ENCODE peak calls at places on chromosomes 5 and 9, in seven cellular contexts. L, Y, M, F, W, T and P are unnamed samples.

GRCh38 chr9:137227057-137227852 is at the start of gene RNF224:
- DNase-seq in F (peak; percentile 90), W (peak; percentile 88), Y (peak; percentile 27), M (peak; percentile 87), T (peak; percentile 71), L (peak; percentile 68), P (peak; percentile 49)

GRCh38 chr9:130854835-130855234 is 19.8 kb downstream of the ABL1 start:
- DNase-seq in W (peak; percentile 21), L (no peak), F (no peak), T (no peak), M (no peak), Y (no peak), P (no peak)

GRCh38 chr5:4905674-4906528 is 234.2 kb upstream of the ADAMTS16 start:
- DNase-seq in Y (peak; percentile 41), L (no peak), F (no peak), T (peak; percentile 25), M (no peak), W (no peak), P (peak; percentile 50)

GRCh38 chr5:53035868-53036381 is 46.8 kb downstream of the ITGA2 start:
- DNase-seq in Y (peak; percentile 49), T (peak; percentile 17), L (peak; percentile 28), W (no peak), M (peak; percentile 52), F (no peak), P (peak; percentile 65)

GRCh38 chr5:103086547-103086946 is 33.4 kb downstream of the GIN1 start:
- DNase-seq in L (no peak), Y (no peak), W (no peak), T (no peak), M (no peak), F (no peak), P (no peak)

GRCh38 chr5:103224894-103225246 is 33.7 kb upstream of the MACIR start:
- DNase-seq in Y (no peak), M (peak; percentile 87), T (no peak), L (no peak), F (no peak), W (no peak), P (no peak)

GRCh38 chr9:121972501-121972981 is 120.6 kb downstream of the TTLL11 start:
- DNase-seq in T (no peak), W (peak; percentile 97), L (peak; percentile 75), F (no peak), Y (peak; percentile 76), M (peak; percentile 97), P (peak; percentile 86)

GRCh38 chr5:141521244-141521781 is 32.4 kb downstream of the PCDHGC5 start:
- DNase-seq in F (peak; percentile 70), W (peak; percentile 96), Y (peak; percentile 100), M (peak; percentile 94), T (no peak), L (peak; percentile 98), P (peak; percentile 100)

GRCh38 chr5:143244000-143244736 is 159.3 kb downstream of the NR3C1 start:
- DNase-seq in W (peak; percentile 97), L (peak; percentile 60), M (peak; percentile 95), F (peak; percentile 74), T (no peak), Y (peak; percentile 98), P (peak; percentile 96)

GRCh38 chr5:169107316-169107715 is 193.6 kb downstream of the SLIT3 start:
- DNase-seq in W (no peak), L (no peak), F (no peak), T (no peak), M (no peak), Y (peak; percentile 59), P (peak; percentile 65)

GRCh38 chr5:10478436-10478835 is 36.8 kb downstream of the ROPN1L start:
- DNase-seq in T (no peak), F (no peak), W (no peak), L (no peak), Y (peak; percentile 64), M (peak; percentile 33), P (peak; percentile 76)

GRCh38 chr5:135048286-135048685 is 14.3 kb upstream of the PITX1 start:
- DNase-seq in Y (no peak), L (no peak), M (no peak), T (no peak), F (no peak), W (no peak), P (no peak)

GRCh38 chr5:142727736-142728047 is 41.8 kb upstream of the FGF1 start:
- DNase-seq in L (no peak), T (no peak), Y (no peak), W (no peak), F (no peak), M (no peak), P (no peak)

GRCh38 chr5:98865690-98866089 is 63.1 kb downstream of the CHD1 start:
- DNase-seq in T (no peak), M (no peak), F (no peak), W (no peak), Y (peak; percentile 63), L (no peak), P (peak; percentile 73)

GRCh38 chr9:93613791-93614190 is 37.4 kb downstream of the PHF2 start:
- DNase-seq in W (no peak), T (no peak), F (no peak), Y (no peak), L (no peak), M (no peak), P (no peak)

GRCh38 chr5:110809006-110809405 is 70.2 kb downstream of the SLC25A46 start:
- DNase-seq in W (no peak), Y (no peak), T (no peak), M (peak; percentile 7), F (no peak), L (no peak), P (no peak)

GRCh38 chr5:94391996-94392395 is 226.4 kb downstream of the KIAA0825 start:
- DNase-seq in L (no peak), T (no peak), F (no peak), Y (no peak), W (no peak), M (no peak), P (no peak)

GRCh38 chr5:132498152-132498551 is 7.6 kb upstream of the IRF1 start:
- DNase-seq in Y (peak; percentile 29), M (peak; percentile 56), T (no peak), L (peak; percentile 37), W (peak; percentile 48), F (peak; percentile 38), P (peak; percentile 40)

GRCh38 chr9:134487066-134487710 is 154.4 kb upstream of the COL5A1 start:
- DNase-seq in L (no peak), M (no peak), W (no peak), F (no peak), Y (no peak), T (no peak), P (no peak)

DNA sequence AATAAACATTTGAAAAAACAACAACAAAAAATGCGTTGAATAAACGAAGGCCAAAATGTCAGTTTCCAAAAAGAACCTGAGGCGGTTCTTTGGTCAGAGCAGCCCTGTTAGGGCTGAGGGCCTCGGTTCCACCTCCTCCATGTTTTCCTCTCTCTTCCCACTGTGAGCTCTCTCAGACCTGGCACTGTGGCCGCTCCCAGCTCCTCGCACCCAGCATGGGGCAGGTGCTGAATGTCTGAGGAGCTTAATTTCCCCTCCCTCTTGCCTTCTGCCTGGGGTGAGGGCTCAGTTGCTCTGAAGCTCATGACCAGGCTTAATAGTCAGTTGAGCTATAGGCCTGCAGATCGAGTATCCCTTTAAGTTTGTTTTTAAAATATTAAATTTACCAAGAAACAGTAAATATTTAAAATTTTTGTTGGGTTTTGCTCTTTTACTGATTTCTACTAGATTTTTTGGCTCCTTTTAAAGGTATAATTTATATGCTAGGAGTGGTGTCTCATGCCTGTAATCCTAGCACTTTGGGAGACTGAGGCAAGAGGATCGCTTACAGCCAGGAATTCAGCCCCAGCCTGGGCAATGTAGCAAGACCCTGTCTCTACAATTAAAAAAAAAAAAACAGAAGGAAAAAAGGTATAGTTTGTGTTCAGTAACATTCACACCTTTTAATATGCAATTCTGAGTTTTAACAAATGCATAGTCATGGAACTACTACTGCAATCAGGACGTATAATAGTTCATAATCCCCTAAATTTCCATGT is 28.1 kb downstream of the DAPK1 start:
- DNase-seq in W (no peak), F (no peak), T (no peak), M (no peak), Y (no peak), L (no peak), P (no peak)
- TF ChIP-seq EZH2 in W (no peak), F (no peak), T (no peak), M (no peak), Y (no peak), L (no peak), P (no peak)

GRCh38 chr5:150918613-150919012 is 13.8 kb upstream of the ZNF300 start:
- DNase-seq in L (peak; percentile 47), T (no peak), M (no peak), W (no peak), Y (peak; percentile 70), F (no peak), P (no peak)
- H3K9me3 ChIP-seq in L (no peaks in the 10 kb centered on the region), T (peaks cover 4% of the 10 kb centered on the region), M (peaks cover 32% of the 10 kb centered on the region), W (peaks cover 25% of the 10 kb centered on the region), Y (peaks cover 9% of the 10 kb centered on the region), F (peaks cover 10% of the 10 kb centered on the region), P (no peaks in the 10 kb centered on the region)

GRCh38 chr9:83185517-83186192 is 122.7 kb upstream of the RASEF start:
- DNase-seq in L (no peak), Y (no peak), M (no peak), F (no peak), T (no peak), W (no peak), P (no peak)

GRCh38 chr9:83191154-83191553 is 128.2 kb upstream of the RASEF start:
- DNase-seq in L (no peak), F (no peak), W (no peak), M (no peak), Y (no peak), T (no peak), P (no peak)

GRCh38 chr9:83186354-83186753 is 123.4 kb upstream of the RASEF start:
- DNase-seq in Y (no peak), F (no peak), M (no peak), L (no peak), W (no peak), T (no peak), P (no peak)

GRCh38 chr9:83188272-83188671 is 125.3 kb upstream of the RASEF start:
- DNase-seq in Y (no peak), L (no peak), F (no peak), M (no peak), T (no peak), W (no peak), P (no peak)
- H3K4me2 ChIP-seq in Y (no peak overlapping the region), L (no peak overlapping the region), F (no peak overlapping the region), M (no peak overlapping the region), T (no peak overlapping the region), W (no peak overlapping the region), P (no peak overlapping the region)

DNA sequence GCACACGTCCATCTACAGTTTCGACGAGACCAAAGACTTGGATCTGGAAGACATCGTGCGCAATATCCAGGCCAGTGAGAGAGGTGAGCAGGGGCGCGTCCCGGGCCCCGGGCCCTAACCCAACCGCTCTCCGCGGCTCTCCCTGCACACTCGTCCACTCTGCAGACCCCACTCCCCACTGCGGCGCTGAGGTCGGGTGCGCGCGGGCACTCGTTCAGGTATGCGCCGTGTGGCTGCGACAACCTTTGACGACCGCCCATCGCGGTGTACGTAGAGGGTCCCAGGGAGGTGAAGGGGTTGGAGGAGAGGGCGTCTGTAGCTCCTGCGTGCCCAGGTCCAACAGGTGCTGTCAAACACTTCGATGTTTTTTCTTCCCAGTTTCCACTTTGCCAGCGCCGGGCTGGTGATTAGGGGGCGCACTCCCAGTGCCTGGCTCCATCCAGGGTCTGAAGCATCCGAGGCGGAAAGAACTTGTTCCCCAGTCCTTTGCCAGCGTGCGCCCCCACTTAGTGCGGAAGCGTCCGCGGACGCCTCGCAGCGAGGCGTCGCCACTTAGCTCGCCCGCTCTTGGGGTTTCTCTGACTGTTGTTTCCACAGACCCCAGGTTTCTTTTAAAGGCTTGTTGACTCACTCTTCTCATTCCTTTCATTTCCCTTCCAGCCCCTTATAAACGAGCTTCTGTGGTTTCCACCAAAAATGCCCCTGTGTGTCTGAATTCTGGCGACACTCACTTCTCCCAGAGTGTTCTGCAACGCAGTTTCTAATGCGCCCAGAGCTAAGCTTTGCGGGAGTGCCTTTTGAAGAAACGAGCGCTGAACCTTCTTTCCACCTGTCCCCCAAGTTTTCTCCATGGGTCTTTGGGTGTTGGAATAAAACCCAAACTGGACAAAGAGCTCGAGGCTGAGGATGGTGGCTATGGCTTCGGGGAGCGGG is 1.6 kb downstream of the NPR3 start:
- DNase-seq in T (no peak), F (no peak), L (no peak), M (peak; percentile 15), Y (no peak), W (no peak), P (peak; percentile 51)
- TF ChIP-seq EZH2 in T (no peak), F (peak; percentile 44), L (peak; percentile 74), M (no peak), Y (peak; percentile 57), W (no peak), P (peak; percentile 33)